ENCODE peak calls at places on chromosome 15, in nine cellular contexts. One of them, this sample, is unnamed.

GRCh38 chr15:77552066-77552465 is 80.6 kb downstream of the LINGO1 start:
- DNase-seq in upper lobe of right lung: no peak
- DNase-seq in ascending aorta: no peak
- DNase-seq in psoas muscle: no peak
- DNase-seq in GM23248: no peak
- DNase-seq in dorsolateral prefrontal cortex: no peak
- DNase-seq in mammary epithelial cell: no peak
- DNase-seq in naive thymus-derived CD4-positive, alpha-beta T cell: no peak
- DNase-seq in fibroblast of lung: no peak
- DNase-seq in this sample: no peak

GRCh38 chr15:43519207-43519606 is 1.8 kb downstream of the MAP1A start:
- DNase-seq in psoas muscle: no peak
- DNase-seq in dorsolateral prefrontal cortex: peak
- DNase-seq in naive thymus-derived CD4-positive, alpha-beta T cell: no peak
- DNase-seq in mammary epithelial cell: no peak
- DNase-seq in fibroblast of lung: no peak
- DNase-seq in upper lobe of right lung: peak
- DNase-seq in ascending aorta: no peak
- DNase-seq in GM23248: no peak
- DNase-seq in this sample: no peak

GRCh38 chr15:39327005-39327725 is 253.7 kb upstream of the THBS1 start:
- DNase-seq in upper lobe of right lung: no peak
- DNase-seq in ascending aorta: no peak
- DNase-seq in fibroblast of lung: no peak
- DNase-seq in GM23248: no peak
- DNase-seq in dorsolateral prefrontal cortex: no peak
- DNase-seq in mammary epithelial cell: no peak
- DNase-seq in psoas muscle: no peak
- DNase-seq in naive thymus-derived CD4-positive, alpha-beta T cell: no peak
- DNase-seq in this sample: no peak

GRCh38 chr15:85658816-85659215 is 135.9 kb downstream of the KLHL25 start:
- DNase-seq in fibroblast of lung: no peak
- DNase-seq in mammary epithelial cell: no peak
- DNase-seq in upper lobe of right lung: no peak
- DNase-seq in psoas muscle: no peak
- DNase-seq in GM23248: no peak
- DNase-seq in dorsolateral prefrontal cortex: no peak
- DNase-seq in naive thymus-derived CD4-positive, alpha-beta T cell: no peak
- DNase-seq in ascending aorta: no peak
- DNase-seq in this sample: no peak

GRCh38 chr15:70494861-70495571 is 268.3 kb downstream of the UACA start:
- DNase-seq in GM23248: peak
- DNase-seq in dorsolateral prefrontal cortex: no peak
- DNase-seq in mammary epithelial cell: peak
- DNase-seq in naive thymus-derived CD4-positive, alpha-beta T cell: no peak
- DNase-seq in fibroblast of lung: peak
- DNase-seq in psoas muscle: no peak
- DNase-seq in upper lobe of right lung: no peak
- DNase-seq in ascending aorta: no peak
- DNase-seq in this sample: no peak

GRCh38 chr15:49741721-49742120 is 120.9 kb downstream of the DTWD1 start:
- DNase-seq in fibroblast of lung: no peak
- DNase-seq in psoas muscle: no peak
- DNase-seq in naive thymus-derived CD4-positive, alpha-beta T cell: no peak
- DNase-seq in GM23248: no peak
- DNase-seq in dorsolateral prefrontal cortex: no peak
- DNase-seq in upper lobe of right lung: no peak
- DNase-seq in mammary epithelial cell: no peak
- DNase-seq in ascending aorta: no peak
- DNase-seq in this sample: no peak

GRCh38 chr15:77702211-77702957 is 69.7 kb upstream of the LINGO1 start:
- DNase-seq in mammary epithelial cell: peak
- DNase-seq in ascending aorta: no peak
- DNase-seq in psoas muscle: peak
- DNase-seq in upper lobe of right lung: no peak
- DNase-seq in GM23248: peak
- DNase-seq in naive thymus-derived CD4-positive, alpha-beta T cell: no peak
- DNase-seq in dorsolateral prefrontal cortex: no peak
- DNase-seq in fibroblast of lung: peak
- DNase-seq in this sample: no peak

GRCh38 chr15:65028921-65029735 is at the start of gene MTFMT:
- DNase-seq in fibroblast of lung: peak
- DNase-seq in ascending aorta: peak
- DNase-seq in dorsolateral prefrontal cortex: peak
- DNase-seq in naive thymus-derived CD4-positive, alpha-beta T cell: peak
- DNase-seq in upper lobe of right lung: peak
- DNase-seq in mammary epithelial cell: peak
- DNase-seq in psoas muscle: peak
- DNase-seq in GM23248: peak
- DNase-seq in this sample: peak

GRCh38 chr15:99019558-99020540 is 12.3 kb upstream of the PGPEP1L start:
- DNase-seq in ascending aorta: no peak
- DNase-seq in psoas muscle: no peak
- DNase-seq in fibroblast of lung: peak
- DNase-seq in mammary epithelial cell: peak
- DNase-seq in GM23248: peak
- DNase-seq in dorsolateral prefrontal cortex: no peak
- DNase-seq in naive thymus-derived CD4-positive, alpha-beta T cell: no peak
- DNase-seq in upper lobe of right lung: no peak
- DNase-seq in this sample: no peak

GRCh38 chr15:72195101-72195511 is 2.5 kb downstream of the GRAMD2A start:
- DNase-seq in dorsolateral prefrontal cortex: no peak
- DNase-seq in fibroblast of lung: no peak
- DNase-seq in naive thymus-derived CD4-positive, alpha-beta T cell: no peak
- DNase-seq in GM23248: no peak
- DNase-seq in ascending aorta: no peak
- DNase-seq in upper lobe of right lung: no peak
- DNase-seq in mammary epithelial cell: peak
- DNase-seq in psoas muscle: no peak
- DNase-seq in this sample: no peak

DNA sequence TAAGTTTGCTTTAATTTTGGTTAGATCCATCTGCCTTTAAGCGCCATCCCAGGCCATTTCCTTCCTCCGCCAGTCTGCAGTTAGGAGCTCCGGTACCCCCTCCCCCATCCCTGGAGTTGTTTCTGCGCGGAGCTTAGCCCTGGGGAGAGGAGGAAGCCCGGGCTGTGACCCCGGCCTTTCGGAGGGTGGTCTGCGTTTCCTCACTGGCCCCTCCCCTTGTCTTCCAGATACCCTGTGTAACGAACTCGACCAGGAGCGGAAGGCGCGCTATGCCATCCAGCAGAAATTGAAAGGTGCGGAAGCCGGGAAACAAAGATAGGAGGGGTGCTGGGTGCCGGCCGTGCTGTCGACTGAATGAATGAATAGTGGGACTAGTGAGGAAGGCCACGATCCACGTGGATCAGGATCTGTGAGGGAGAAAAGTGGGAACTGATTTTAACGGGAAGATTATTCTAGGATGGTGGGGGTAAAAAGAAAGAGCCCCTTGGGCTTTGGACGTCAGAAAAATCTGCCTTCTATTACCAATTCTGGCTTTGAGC is 6.8 kb downstream of the RNU6-1 start:
- DNase-seq in dorsolateral prefrontal cortex: no peak
- DNase-seq in GM23248: no peak
- DNase-seq in upper lobe of right lung: no peak
- DNase-seq in fibroblast of lung: no peak
- DNase-seq in naive thymus-derived CD4-positive, alpha-beta T cell: no peak
- DNase-seq in mammary epithelial cell: no peak
- DNase-seq in psoas muscle: peak
- DNase-seq in ascending aorta: no peak
- DNase-seq in this sample: no peak
- H3K4me3 ChIP-seq in dorsolateral prefrontal cortex: no peak
- H3K4me3 ChIP-seq in GM23248: no peak
- H3K4me3 ChIP-seq in upper lobe of right lung: peak
- H3K4me3 ChIP-seq in fibroblast of lung: no peak
- H3K4me3 ChIP-seq in naive thymus-derived CD4-positive, alpha-beta T cell: peak
- H3K4me3 ChIP-seq in mammary epithelial cell: no peak
- H3K4me3 ChIP-seq in psoas muscle: no peak
- H3K4me3 ChIP-seq in ascending aorta: no peak
- H3K4me3 ChIP-seq in this sample: no peak

DNA sequence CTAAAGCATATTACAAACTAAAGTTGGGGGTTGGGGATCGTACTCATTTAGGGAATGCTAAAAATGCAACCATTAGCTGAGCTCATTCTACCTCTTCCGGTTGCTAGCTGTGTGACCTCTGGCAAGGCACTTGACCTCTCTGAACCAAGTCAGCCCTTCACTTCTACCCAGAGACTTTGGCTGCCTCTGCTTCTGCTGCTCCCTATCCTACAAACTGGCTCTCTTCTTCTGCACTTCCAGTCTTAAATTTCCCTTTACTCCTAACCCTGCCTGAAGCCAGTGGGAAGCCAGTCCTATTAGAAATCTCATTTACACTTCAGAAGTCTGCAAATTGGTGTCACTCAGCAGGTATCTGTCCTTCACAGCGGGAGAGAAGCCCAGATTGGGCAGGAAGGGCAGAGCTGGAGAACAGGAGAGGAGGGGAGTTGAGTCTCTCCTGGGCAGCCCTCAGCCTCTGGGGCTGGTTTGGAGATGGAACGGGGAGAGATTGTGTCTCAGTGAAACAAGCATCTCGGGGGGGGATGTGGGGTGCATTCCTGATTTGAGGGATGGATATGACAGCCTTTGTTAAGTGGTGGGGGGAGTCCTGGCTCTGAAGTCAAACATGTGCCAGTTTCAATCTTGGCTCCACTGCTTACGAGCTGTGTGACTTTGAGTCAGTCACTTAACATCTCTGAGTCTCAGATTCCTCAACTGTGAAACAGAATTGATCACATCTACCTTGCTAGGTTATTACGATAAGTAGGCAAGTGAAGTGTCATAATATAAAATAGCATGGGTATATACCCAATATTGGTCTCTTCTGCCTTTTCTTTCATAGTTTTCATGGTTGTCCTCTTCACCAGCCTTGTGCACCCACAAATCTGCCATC is 7.8 kb upstream of the AEN start:
- DNase-seq in naive thymus-derived CD4-positive, alpha-beta T cell: no peak
- DNase-seq in fibroblast of lung: peak
- DNase-seq in mammary epithelial cell: no peak
- DNase-seq in upper lobe of right lung: no peak
- DNase-seq in GM23248: no peak
- DNase-seq in psoas muscle: no peak
- DNase-seq in dorsolateral prefrontal cortex: no peak
- DNase-seq in ascending aorta: no peak
- DNase-seq in this sample: no peak
- H3K27ac ChIP-seq in naive thymus-derived CD4-positive, alpha-beta T cell: no peak
- H3K27ac ChIP-seq in fibroblast of lung: no peak
- H3K27ac ChIP-seq in mammary epithelial cell: no peak
- H3K27ac ChIP-seq in upper lobe of right lung: no peak
- H3K27ac ChIP-seq in GM23248: no peak
- H3K27ac ChIP-seq in psoas muscle: no peak
- H3K27ac ChIP-seq in dorsolateral prefrontal cortex: no peak
- H3K27ac ChIP-seq in ascending aorta: no peak
- H3K27ac ChIP-seq in this sample: no peak

GRCh38 chr15:68432665-68433064 is 702 bp upstream of the ITGA11 start:
- DNase-seq in mammary epithelial cell: no peak
- DNase-seq in GM23248: no peak
- DNase-seq in ascending aorta: no peak
- DNase-seq in dorsolateral prefrontal cortex: no peak
- DNase-seq in naive thymus-derived CD4-positive, alpha-beta T cell: no peak
- DNase-seq in fibroblast of lung: no peak
- DNase-seq in upper lobe of right lung: no peak
- DNase-seq in psoas muscle: no peak
- DNase-seq in this sample: no peak

GRCh38 chr15:68431037-68431791 is 749 bp downstream of the ITGA11 start:
- DNase-seq in mammary epithelial cell: peak
- DNase-seq in GM23248: peak
- DNase-seq in dorsolateral prefrontal cortex: no peak
- DNase-seq in upper lobe of right lung: no peak
- DNase-seq in psoas muscle: peak
- DNase-seq in ascending aorta: no peak
- DNase-seq in naive thymus-derived CD4-positive, alpha-beta T cell: no peak
- DNase-seq in fibroblast of lung: no peak
- DNase-seq in this sample: no peak

GRCh38 chr15:68433551-68433950 is 1.6 kb upstream of the ITGA11 start:
- DNase-seq in upper lobe of right lung: no peak
- DNase-seq in naive thymus-derived CD4-positive, alpha-beta T cell: no peak
- DNase-seq in mammary epithelial cell: no peak
- DNase-seq in GM23248: no peak
- DNase-seq in fibroblast of lung: no peak
- DNase-seq in psoas muscle: no peak
- DNase-seq in dorsolateral prefrontal cortex: no peak
- DNase-seq in ascending aorta: no peak
- DNase-seq in this sample: no peak

GRCh38 chr15:68430471-68431036 is 1.4 kb downstream of the ITGA11 start:
- DNase-seq in upper lobe of right lung: no peak
- DNase-seq in mammary epithelial cell: no peak
- DNase-seq in fibroblast of lung: no peak
- DNase-seq in GM23248: peak
- DNase-seq in naive thymus-derived CD4-positive, alpha-beta T cell: no peak
- DNase-seq in ascending aorta: no peak
- DNase-seq in dorsolateral prefrontal cortex: no peak
- DNase-seq in psoas muscle: no peak
- DNase-seq in this sample: no peak

GRCh38 chr15:68431792-68432401 is at the start of gene ITGA11:
- DNase-seq in fibroblast of lung: peak
- DNase-seq in naive thymus-derived CD4-positive, alpha-beta T cell: no peak
- DNase-seq in GM23248: peak
- DNase-seq in dorsolateral prefrontal cortex: peak
- DNase-seq in upper lobe of right lung: peak
- DNase-seq in psoas muscle: peak
- DNase-seq in ascending aorta: no peak
- DNase-seq in mammary epithelial cell: peak
- DNase-seq in this sample: no peak
- H3K4me3 ChIP-seq in fibroblast of lung: peak
- H3K4me3 ChIP-seq in naive thymus-derived CD4-positive, alpha-beta T cell: no peak
- H3K4me3 ChIP-seq in GM23248: peak
- H3K4me3 ChIP-seq in dorsolateral prefrontal cortex: peak
- H3K4me3 ChIP-seq in upper lobe of right lung: peak
- H3K4me3 ChIP-seq in psoas muscle: peak
- H3K4me3 ChIP-seq in ascending aorta: peak
- H3K4me3 ChIP-seq in mammary epithelial cell: no peak
- H3K4me3 ChIP-seq in this sample: no peak

GRCh38 chr15:75655911-75656310 is 8.2 kb downstream of the SNX33 start:
- DNase-seq in GM23248: no peak
- DNase-seq in fibroblast of lung: no peak
- DNase-seq in ascending aorta: no peak
- DNase-seq in dorsolateral prefrontal cortex: no peak
- DNase-seq in psoas muscle: peak
- DNase-seq in upper lobe of right lung: no peak
- DNase-seq in mammary epithelial cell: no peak
- DNase-seq in naive thymus-derived CD4-positive, alpha-beta T cell: no peak
- DNase-seq in this sample: no peak

GRCh38 chr15:75651810-75652543 is 4.3 kb downstream of the SNX33 start:
- DNase-seq in mammary epithelial cell: no peak
- DNase-seq in fibroblast of lung: no peak
- DNase-seq in GM23248: no peak
- DNase-seq in upper lobe of right lung: no peak
- DNase-seq in naive thymus-derived CD4-positive, alpha-beta T cell: no peak
- DNase-seq in psoas muscle: peak
- DNase-seq in ascending aorta: no peak
- DNase-seq in dorsolateral prefrontal cortex: no peak
- DNase-seq in this sample: no peak

GRCh38 chr15:75650908-75651809 is 3.4 kb downstream of the SNX33 start:
- DNase-seq in naive thymus-derived CD4-positive, alpha-beta T cell: no peak
- DNase-seq in ascending aorta: no peak
- DNase-seq in mammary epithelial cell: no peak
- DNase-seq in fibroblast of lung: peak
- DNase-seq in upper lobe of right lung: no peak
- DNase-seq in psoas muscle: peak
- DNase-seq in GM23248: peak
- DNase-seq in dorsolateral prefrontal cortex: no peak
- DNase-seq in this sample: no peak

GRCh38 chr15:75654201-75654907 is 6.6 kb downstream of the SNX33 start:
- DNase-seq in fibroblast of lung: no peak
- DNase-seq in ascending aorta: no peak
- DNase-seq in upper lobe of right lung: no peak
- DNase-seq in naive thymus-derived CD4-positive, alpha-beta T cell: no peak
- DNase-seq in dorsolateral prefrontal cortex: no peak
- DNase-seq in psoas muscle: peak
- DNase-seq in mammary epithelial cell: no peak
- DNase-seq in GM23248: no peak
- DNase-seq in this sample: no peak

GRCh38 chr15:75653347-75653913 is 5.7 kb downstream of the SNX33 start:
- DNase-seq in dorsolateral prefrontal cortex: no peak
- DNase-seq in ascending aorta: no peak
- DNase-seq in GM23248: no peak
- DNase-seq in mammary epithelial cell: no peak
- DNase-seq in upper lobe of right lung: no peak
- DNase-seq in psoas muscle: peak
- DNase-seq in fibroblast of lung: no peak
- DNase-seq in naive thymus-derived CD4-positive, alpha-beta T cell: no peak
- DNase-seq in this sample: no peak
- H3K27ac ChIP-seq in dorsolateral prefrontal cortex: no peak
- H3K27ac ChIP-seq in ascending aorta: peak
- H3K27ac ChIP-seq in GM23248: no peak
- H3K27ac ChIP-seq in mammary epithelial cell: no peak
- H3K27ac ChIP-seq in upper lobe of right lung: no peak
- H3K27ac ChIP-seq in psoas muscle: peak
- H3K27ac ChIP-seq in fibroblast of lung: peak
- H3K27ac ChIP-seq in naive thymus-derived CD4-positive, alpha-beta T cell: no peak
- H3K27ac ChIP-seq in this sample: no peak

This sample was measured in CD8-positive, alpha-beta memory T cell.